ENCODE peak calls at places on chromosomes 3 and 15, in six cellular contexts. One of them, this sample, is unnamed.

GRCh38 chr3:58416191-58416590 is 17.4 kb downstream of the PDHB start:
- DNase-seq in H1: no peak
- DNase-seq in esophagus muscularis mucosa: no peak
- DNase-seq in sigmoid colon: no peak
- DNase-seq in tibial nerve: no peak
- DNase-seq in SK-N-SH: no peak
- DNase-seq in this sample: no peak

GRCh38 chr3:72836923-72837322 is 11.3 kb downstream of the SHQ1 start:
- DNase-seq in H1: no peak
- DNase-seq in esophagus muscularis mucosa: no peak
- DNase-seq in sigmoid colon: peak
- DNase-seq in tibial nerve: no peak
- DNase-seq in SK-N-SH: no peak
- DNase-seq in this sample: no peak

GRCh38 chr3:114756506-114757279 is 390.4 kb downstream of the ZBTB20 start:
- DNase-seq in H1: no peak
- DNase-seq in esophagus muscularis mucosa: no peak
- DNase-seq in sigmoid colon: peak
- DNase-seq in tibial nerve: no peak
- DNase-seq in SK-N-SH: no peak
- DNase-seq in this sample: no peak

GRCh38 chr15:68057758-68058157 is 3.6 kb downstream of the PIAS1 start:
- DNase-seq in H1: no peak
- DNase-seq in esophagus muscularis mucosa: no peak
- DNase-seq in sigmoid colon: no peak
- DNase-seq in tibial nerve: no peak
- DNase-seq in SK-N-SH: no peak
- DNase-seq in this sample: no peak

GRCh38 chr3:118978393-118978758 is 56.3 kb downstream of the IGSF11 start:
- DNase-seq in H1: no peak
- DNase-seq in esophagus muscularis mucosa: no peak
- DNase-seq in sigmoid colon: no peak
- DNase-seq in tibial nerve: no peak
- DNase-seq in SK-N-SH: no peak
- DNase-seq in this sample: no peak

GRCh38 chr3:45088543-45088942 is 57.6 kb downstream of the CDCP1 start:
- DNase-seq in H1: no peak
- DNase-seq in esophagus muscularis mucosa: no peak
- DNase-seq in sigmoid colon: no peak
- DNase-seq in tibial nerve: no peak
- DNase-seq in SK-N-SH: no peak
- DNase-seq in this sample: no peak

GRCh38 chr3:54053201-54053600 is 69.2 kb upstream of the CACNA2D3 start:
- DNase-seq in H1: no peak
- DNase-seq in esophagus muscularis mucosa: no peak
- DNase-seq in sigmoid colon: no peak
- DNase-seq in tibial nerve: no peak
- DNase-seq in SK-N-SH: no peak
- DNase-seq in this sample: no peak

GRCh38 chr3:142315083-142315482 is 89.7 kb upstream of the GK5 start:
- DNase-seq in H1: no peak
- DNase-seq in esophagus muscularis mucosa: no peak
- DNase-seq in sigmoid colon: no peak
- DNase-seq in tibial nerve: no peak
- DNase-seq in SK-N-SH: no peak
- DNase-seq in this sample: no peak

GRCh38 chr3:179460260-179460659 is 9.0 kb upstream of the GNB4 start:
- DNase-seq in H1: no peak
- DNase-seq in esophagus muscularis mucosa: no peak
- DNase-seq in sigmoid colon: no peak
- DNase-seq in tibial nerve: no peak
- DNase-seq in SK-N-SH: no peak
- DNase-seq in this sample: no peak

GRCh38 chr3:12553921-12554391 is 2.9 kb upstream of the MKRN2 start:
- DNase-seq in H1: peak
- DNase-seq in esophagus muscularis mucosa: no peak
- DNase-seq in sigmoid colon: no peak
- DNase-seq in tibial nerve: no peak
- DNase-seq in SK-N-SH: peak
- DNase-seq in this sample: no peak

GRCh38 chr3:112653881-112654300 is 12.9 kb upstream of the CCDC80 start:
- DNase-seq in H1: no peak
- DNase-seq in esophagus muscularis mucosa: no peak
- DNase-seq in sigmoid colon: peak
- DNase-seq in tibial nerve: no peak
- DNase-seq in SK-N-SH: no peak
- DNase-seq in this sample: no peak

GRCh38 chr3:53416530-53416929 is 69.2 kb upstream of the DCP1A start:
- DNase-seq in H1: no peak
- DNase-seq in esophagus muscularis mucosa: no peak
- DNase-seq in sigmoid colon: no peak
- DNase-seq in tibial nerve: no peak
- DNase-seq in SK-N-SH: no peak
- DNase-seq in this sample: no peak

GRCh38 chr15:49656734-49657133 is 35.9 kb downstream of the DTWD1 start:
- DNase-seq in H1: no peak
- DNase-seq in esophagus muscularis mucosa: no peak
- DNase-seq in sigmoid colon: no peak
- DNase-seq in tibial nerve: no peak
- DNase-seq in SK-N-SH: no peak
- DNase-seq in this sample: no peak

GRCh38 chr3:116971531-116971930 is 262.0 kb downstream of the TUSC7 start:
- DNase-seq in H1: no peak
- DNase-seq in esophagus muscularis mucosa: no peak
- DNase-seq in sigmoid colon: no peak
- DNase-seq in tibial nerve: no peak
- DNase-seq in SK-N-SH: peak
- DNase-seq in this sample: no peak

GRCh38 chr3:129793356-129793755 is 100.2 kb downstream of the TMCC1 start:
- DNase-seq in H1: no peak
- DNase-seq in esophagus muscularis mucosa: no peak
- DNase-seq in sigmoid colon: no peak
- DNase-seq in tibial nerve: no peak
- DNase-seq in SK-N-SH: no peak
- DNase-seq in this sample: no peak

GRCh38 chr15:60396964-60397771 is 618 bp downstream of the ANXA2 start:
- DNase-seq in H1: peak
- DNase-seq in esophagus muscularis mucosa: no peak
- DNase-seq in sigmoid colon: peak
- DNase-seq in tibial nerve: peak
- DNase-seq in SK-N-SH: peak
- DNase-seq in this sample: peak

GRCh38 chr3:54320376-54320775 is 198.0 kb downstream of the CACNA2D3 start:
- DNase-seq in H1: peak
- DNase-seq in esophagus muscularis mucosa: no peak
- DNase-seq in sigmoid colon: no peak
- DNase-seq in tibial nerve: no peak
- DNase-seq in SK-N-SH: no peak
- DNase-seq in this sample: no peak

GRCh38 chr3:50481992-50482391 is 21.4 kb downstream of the CACNA2D2 start:
- DNase-seq in H1: no peak
- DNase-seq in esophagus muscularis mucosa: no peak
- DNase-seq in sigmoid colon: no peak
- DNase-seq in tibial nerve: no peak
- DNase-seq in SK-N-SH: no peak
- DNase-seq in this sample: no peak

GRCh38 chr3:139771331-139771730 is 93.6 kb upstream of the NMNAT3 start:
- DNase-seq in H1: no peak
- DNase-seq in esophagus muscularis mucosa: peak
- DNase-seq in sigmoid colon: no peak
- DNase-seq in tibial nerve: no peak
- DNase-seq in SK-N-SH: no peak
- DNase-seq in this sample: no peak

GRCh38 chr15:83446904-83447708 is at the start of gene SH3GL3:
- DNase-seq in H1: peak
- DNase-seq in esophagus muscularis mucosa: peak
- DNase-seq in sigmoid colon: peak
- DNase-seq in tibial nerve: peak
- DNase-seq in SK-N-SH: peak
- DNase-seq in this sample: no peak

GRCh38 chr3:13676618-13677017 is 127.7 kb downstream of the FBLN2 start:
- DNase-seq in H1: no peak
- DNase-seq in esophagus muscularis mucosa: no peak
- DNase-seq in sigmoid colon: no peak
- DNase-seq in tibial nerve: no peak
- DNase-seq in SK-N-SH: no peak
- DNase-seq in this sample: no peak

GRCh38 chr3:155948476-155948875 is 78.0 kb downstream of the GMPS start:
- DNase-seq in H1: no peak
- DNase-seq in esophagus muscularis mucosa: no peak
- DNase-seq in sigmoid colon: no peak
- DNase-seq in tibial nerve: no peak
- DNase-seq in SK-N-SH: no peak
- DNase-seq in this sample: no peak

GRCh38 chr3:30124435-30125390 is 481.7 kb upstream of the TGFBR2 start:
- DNase-seq in H1: no peak
- DNase-seq in esophagus muscularis mucosa: no peak
- DNase-seq in sigmoid colon: no peak
- DNase-seq in tibial nerve: no peak
- DNase-seq in SK-N-SH: no peak
- DNase-seq in this sample: no peak

GRCh38 chr3:177694316-177694715 is 497.0 kb upstream of the TBL1XR1 start:
- DNase-seq in H1: no peak
- DNase-seq in esophagus muscularis mucosa: no peak
- DNase-seq in sigmoid colon: no peak
- DNase-seq in tibial nerve: no peak
- DNase-seq in SK-N-SH: no peak
- DNase-seq in this sample: no peak

GRCh38 chr3:40975711-40976121 is 223.6 kb upstream of the CTNNB1 start:
- DNase-seq in H1: no peak
- DNase-seq in esophagus muscularis mucosa: no peak
- DNase-seq in sigmoid colon: no peak
- DNase-seq in tibial nerve: no peak
- DNase-seq in SK-N-SH: no peak
- DNase-seq in this sample: no peak

GRCh38 chr3:84891851-84892250 is 66.9 kb upstream of the CADM2 start:
- DNase-seq in H1: no peak
- DNase-seq in esophagus muscularis mucosa: no peak
- DNase-seq in sigmoid colon: no peak
- DNase-seq in tibial nerve: no peak
- DNase-seq in SK-N-SH: no peak
- DNase-seq in this sample: no peak

GRCh38 chr3:152589644-152590043 is 245.3 kb upstream of the P2RY1 start:
- DNase-seq in H1: no peak
- DNase-seq in esophagus muscularis mucosa: no peak
- DNase-seq in sigmoid colon: no peak
- DNase-seq in tibial nerve: no peak
- DNase-seq in SK-N-SH: no peak
- DNase-seq in this sample: no peak

GRCh38 chr3:34323517-34323916 is 525.1 kb downstream of the PDCD6IP start:
- DNase-seq in H1: no peak
- DNase-seq in esophagus muscularis mucosa: no peak
- DNase-seq in sigmoid colon: no peak
- DNase-seq in tibial nerve: no peak
- DNase-seq in SK-N-SH: no peak
- DNase-seq in this sample: peak

GRCh38 chr3:39443530-39443929 is 23.9 kb upstream of the MOBP start:
- DNase-seq in H1: peak
- DNase-seq in esophagus muscularis mucosa: no peak
- DNase-seq in sigmoid colon: no peak
- DNase-seq in tibial nerve: no peak
- DNase-seq in SK-N-SH: no peak
- DNase-seq in this sample: no peak

GRCh38 chr3:46820852-46821251 is 42.4 kb downstream of the MYL3 start:
- DNase-seq in H1: no peak
- DNase-seq in esophagus muscularis mucosa: no peak
- DNase-seq in sigmoid colon: no peak
- DNase-seq in tibial nerve: no peak
- DNase-seq in SK-N-SH: no peak
- DNase-seq in this sample: no peak
- TF ChIP-seq EP300 in H1: no peak
- TF ChIP-seq EP300 in esophagus muscularis mucosa: no peak
- TF ChIP-seq EP300 in sigmoid colon: no peak
- TF ChIP-seq EP300 in tibial nerve: no peak
- TF ChIP-seq EP300 in SK-N-SH: no peak
- TF ChIP-seq EP300 in this sample: no peak

DNA sequence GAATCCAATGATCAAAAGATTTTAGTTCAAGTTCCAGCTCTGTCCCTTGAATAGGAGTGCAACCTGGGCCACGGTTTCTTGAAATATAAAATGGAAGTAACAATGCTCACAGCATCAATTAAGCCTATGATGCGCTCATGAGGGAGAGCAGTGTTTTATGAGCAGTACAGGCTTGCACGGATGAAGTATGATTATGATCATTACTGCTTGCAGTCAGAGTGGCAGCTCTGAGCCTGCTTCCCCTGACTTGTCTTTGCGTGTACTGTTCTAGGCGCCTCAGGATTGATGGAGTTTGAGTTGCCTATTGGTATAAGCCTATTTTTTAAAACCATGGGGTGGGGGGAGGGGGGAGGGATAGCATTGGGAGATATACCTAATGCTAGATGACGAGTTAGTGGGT is 37.0 kb downstream of the ITGB5 start:
- DNase-seq in H1: no peak
- DNase-seq in esophagus muscularis mucosa: no peak
- DNase-seq in sigmoid colon: no peak
- DNase-seq in tibial nerve: no peak
- DNase-seq in SK-N-SH: no peak
- DNase-seq in this sample: no peak
- TF ChIP-seq EP300 in H1: no peak
- TF ChIP-seq EP300 in esophagus muscularis mucosa: no peak
- TF ChIP-seq EP300 in sigmoid colon: no peak
- TF ChIP-seq EP300 in tibial nerve: no peak
- TF ChIP-seq EP300 in SK-N-SH: no peak
- TF ChIP-seq EP300 in this sample: no peak

GRCh38 chr3:170043506-170043905 is 5.7 kb downstream of the GPR160 start:
- DNase-seq in H1: no peak
- DNase-seq in esophagus muscularis mucosa: no peak
- DNase-seq in sigmoid colon: no peak
- DNase-seq in tibial nerve: no peak
- DNase-seq in SK-N-SH: peak
- DNase-seq in this sample: no peak

GRCh38 chr3:170033489-170033888 is 4.3 kb upstream of the GPR160 start:
- DNase-seq in H1: no peak
- DNase-seq in esophagus muscularis mucosa: no peak
- DNase-seq in sigmoid colon: no peak
- DNase-seq in tibial nerve: no peak
- DNase-seq in SK-N-SH: no peak
- DNase-seq in this sample: no peak

GRCh38 chr3:170040283-170040907 is 2.6 kb downstream of the GPR160 start:
- DNase-seq in H1: no peak
- DNase-seq in esophagus muscularis mucosa: no peak
- DNase-seq in sigmoid colon: no peak
- DNase-seq in tibial nerve: no peak
- DNase-seq in SK-N-SH: no peak
- DNase-seq in this sample: no peak

GRCh38 chr3:170038434-170039110 is 777 bp downstream of the GPR160 start:
- DNase-seq in H1: peak
- DNase-seq in esophagus muscularis mucosa: no peak
- DNase-seq in sigmoid colon: no peak
- DNase-seq in tibial nerve: no peak
- DNase-seq in SK-N-SH: no peak
- DNase-seq in this sample: no peak

GRCh38 chr3:170037463-170038433 is at the start of gene GPR160:
- DNase-seq in H1: peak
- DNase-seq in esophagus muscularis mucosa: no peak
- DNase-seq in sigmoid colon: no peak
- DNase-seq in tibial nerve: peak
- DNase-seq in SK-N-SH: peak
- DNase-seq in this sample: no peak
- TF ChIP-seq EP300 in H1: no peak
- TF ChIP-seq EP300 in esophagus muscularis mucosa: no peak
- TF ChIP-seq EP300 in sigmoid colon: no peak
- TF ChIP-seq EP300 in tibial nerve: no peak
- TF ChIP-seq EP300 in SK-N-SH: no peak
- TF ChIP-seq EP300 in this sample: no peak

GRCh38 chr15:42974202-42974862 is 53.8 kb upstream of the TTBK2 start:
- DNase-seq in H1: no peak
- DNase-seq in esophagus muscularis mucosa: no peak
- DNase-seq in sigmoid colon: no peak
- DNase-seq in tibial nerve: no peak
- DNase-seq in SK-N-SH: no peak
- DNase-seq in this sample: no peak
- TF ChIP-seq EP300 in H1: no peak
- TF ChIP-seq EP300 in esophagus muscularis mucosa: no peak
- TF ChIP-seq EP300 in sigmoid colon: no peak
- TF ChIP-seq EP300 in tibial nerve: no peak
- TF ChIP-seq EP300 in SK-N-SH: no peak
- TF ChIP-seq EP300 in this sample: no peak